ENCODE peak calls at places on chromosome 2, in nine cellular contexts. B is CD8-positive, alpha-beta memory T cell; V is ovary; G is H7; S is right cardiac atrium; C is mammary epithelial cell; M is right atrium auricular region; T is fibroblast of lung; P is OCI-LY7. R is an unnamed sample.

GRCh38 chr2:174522553-174522952 is 35.7 kb upstream of the GPR155 start:
- DNase-seq in B (no peak), M (no peak), T (peak), P (peak), S (no peak), G (no peak), V (no peak), C (no peak), R (no peak)

GRCh38 chr2:27095745-27096651 is 9.4 kb downstream of the KHK start:
- DNase-seq in B (no peak), G (peak), P (peak), C (peak), V (peak), T (peak), M (peak), S (peak), R (peak)

GRCh38 chr2:186575302-186575701 is 14.6 kb upstream of the ITGAV start:
- DNase-seq in P (no peak), S (peak), B (no peak), T (peak), V (no peak), G (no peak), C (peak), M (no peak), R (no peak)

GRCh38 chr2:239329972-239330572 is 70.7 kb downstream of the HDAC4 start:
- DNase-seq in M (peak), P (no peak), T (no peak), S (peak), C (no peak), B (no peak), V (peak), G (peak), R (no peak)

GRCh38 chr2:46445561-46445960 is 33.8 kb upstream of the TMEM247 start:
- DNase-seq in B (no peak), M (no peak), G (no peak), T (no peak), V (no peak), P (no peak), C (no peak), S (no peak), R (no peak)

GRCh38 chr2:177682768-177683472 is 290.3 kb downstream of the AGPS start:
- DNase-seq in T (no peak), G (no peak), C (no peak), V (no peak), S (no peak), B (no peak), M (no peak), P (no peak), R (no peak)

GRCh38 chr2:907706-908105 is 42.9 kb upstream of the SNTG2 start:
- DNase-seq in T (no peak), P (no peak), V (no peak), G (peak), S (no peak), M (no peak), B (no peak), C (no peak), R (no peak)

GRCh38 chr2:39127973-39128372 is 7.1 kb upstream of the SOS1 start:
- DNase-seq in V (no peak), B (peak), M (no peak), G (no peak), S (no peak), P (peak), C (peak), T (peak), R (no peak)

GRCh38 chr2:11553661-11554429 is 20.0 kb downstream of the GREB1 start:
- DNase-seq in B (no peak), S (no peak), P (no peak), V (peak), G (no peak), C (peak), M (peak), T (peak), R (no peak)

GRCh38 chr2:212465456-212465855 is 73.1 kb downstream of the ERBB4 start:
- DNase-seq in P (no peak), V (no peak), C (no peak), S (no peak), M (no peak), B (no peak), G (no peak), T (no peak), R (no peak)

GRCh38 chr2:37379881-37380296 is 35.5 kb downstream of the QPCT start:
- DNase-seq in V (peak), T (peak), B (no peak), P (peak), C (no peak), G (no peak), M (no peak), S (no peak), R (no peak)

GRCh38 chr2:85131116-85131515 is 2.1 kb upstream of the TCF7L1 start:
- DNase-seq in T (peak), P (peak), C (no peak), V (peak), M (no peak), S (peak), G (peak), B (no peak), R (peak)

GRCh38 chr2:1930956-1931914 is 186.9 kb upstream of the PXDN start:
- DNase-seq in B (no peak), G (no peak), M (peak), T (no peak), P (no peak), V (no peak), C (no peak), S (no peak), R (no peak)

GRCh38 chr2:217958889-217959235 is 43.9 kb downstream of the TNS1 start:
- DNase-seq in B (no peak), T (no peak), C (no peak), S (no peak), M (no peak), G (no peak), V (no peak), P (no peak), R (no peak)

GRCh38 chr2:164839914-164840457 is 1.6 kb downstream of the COBLL1 start:
- DNase-seq in T (peak), B (no peak), M (no peak), C (peak), P (no peak), G (no peak), V (no peak), S (no peak), R (no peak)

GRCh38 chr2:115161531-115162453 is 719.4 kb downstream of the DPP10 start:
- DNase-seq in B (no peak), T (no peak), S (no peak), P (no peak), G (peak), C (no peak), V (no peak), M (no peak), R (no peak)
- H3K4me3 ChIP-seq in B (no peak), T (no peak), S (peak), P (no peak), G (peak), C (no peak), V (peak), M (no peak), R (peak)

GRCh38 chr2:54880428-54880827 is 157.0 kb downstream of the EML6 start:
- DNase-seq in B (no peak), T (no peak), G (no peak), C (no peak), S (no peak), P (no peak), M (no peak), V (no peak), R (no peak)
- H3K4me3 ChIP-seq in B (no peak), T (no peak), G (no peak), C (no peak), S (no peak), P (no peak), M (no peak), V (no peak), R (no peak)

DNA sequence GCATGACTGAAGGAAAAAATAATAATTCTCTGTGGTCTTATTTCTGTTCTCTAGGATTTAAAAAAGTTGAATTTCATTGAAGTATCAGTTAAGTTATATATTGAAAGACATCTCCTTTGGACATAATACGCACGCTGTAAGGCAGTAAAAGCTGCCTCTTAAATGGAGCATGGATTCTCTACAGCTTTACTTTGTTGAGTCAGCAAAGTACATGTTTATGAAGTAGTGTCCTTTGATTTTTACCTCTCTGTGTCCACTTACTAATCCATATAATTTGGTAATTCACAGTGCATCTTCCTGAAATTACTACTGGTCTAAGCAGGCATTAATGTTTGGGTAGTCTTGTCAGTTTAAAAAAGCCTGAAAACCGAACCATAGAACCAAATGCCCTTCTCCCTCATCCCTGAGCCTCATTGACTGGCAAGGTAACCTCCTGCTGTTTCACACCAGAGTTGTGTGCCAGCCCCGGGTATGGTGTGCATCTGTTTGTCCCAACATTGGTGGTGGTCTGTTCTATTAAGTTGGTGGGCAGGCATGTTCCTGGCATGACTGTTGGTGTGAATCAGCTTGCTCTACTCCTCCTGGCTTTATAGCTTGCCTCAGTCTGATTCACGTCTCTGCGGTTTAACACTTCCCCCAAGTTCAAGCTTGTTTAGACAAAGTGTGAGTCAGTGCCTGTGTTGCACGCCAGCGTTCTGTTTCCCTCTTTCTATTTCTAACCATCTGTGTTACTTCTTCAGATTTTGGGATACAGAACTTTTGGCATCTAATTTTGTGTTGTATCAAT is 71.0 kb upstream of the ITM2C start:
- DNase-seq in C (peak), P (no peak), V (peak), T (peak), S (peak), B (peak), M (peak), G (no peak), R (no peak)
- H3K4me3 ChIP-seq in C (peak), P (no peak), V (no peak), T (no peak), S (no peak), B (peak), M (no peak), G (no peak), R (no peak)

GRCh38 chr2:136135924-136136906 is 18.3 kb upstream of the CXCR4 start:
- DNase-seq in P (peak), B (peak), G (no peak), T (peak), C (no peak), V (no peak), S (no peak), M (no peak), R (peak)
- H3K4me3 ChIP-seq in P (peak), B (peak), G (no peak), T (no peak), C (no peak), V (no peak), S (no peak), M (no peak), R (peak)

GRCh38 chr2:237567276-237568029 is 1.1 kb downstream of the PRLH start:
- DNase-seq in G (peak), P (no peak), B (no peak), V (peak), M (no peak), C (no peak), S (no peak), T (no peak), R (no peak)

GRCh38 chr2:237563816-237564215 is 2.6 kb upstream of the PRLH start:
- DNase-seq in P (no peak), S (no peak), B (no peak), V (peak), T (peak), M (no peak), G (peak), C (peak), R (no peak)

GRCh38 chr2:237566401-237567235 is at the start of gene PRLH:
- DNase-seq in P (no peak), S (no peak), T (no peak), V (peak), C (no peak), G (peak), M (no peak), B (no peak), R (no peak)

GRCh38 chr2:237565974-237566373 is 400 bp upstream of the PRLH start:
- DNase-seq in S (no peak), G (no peak), B (no peak), T (no peak), V (no peak), M (no peak), C (no peak), P (no peak), R (no peak)

DNA sequence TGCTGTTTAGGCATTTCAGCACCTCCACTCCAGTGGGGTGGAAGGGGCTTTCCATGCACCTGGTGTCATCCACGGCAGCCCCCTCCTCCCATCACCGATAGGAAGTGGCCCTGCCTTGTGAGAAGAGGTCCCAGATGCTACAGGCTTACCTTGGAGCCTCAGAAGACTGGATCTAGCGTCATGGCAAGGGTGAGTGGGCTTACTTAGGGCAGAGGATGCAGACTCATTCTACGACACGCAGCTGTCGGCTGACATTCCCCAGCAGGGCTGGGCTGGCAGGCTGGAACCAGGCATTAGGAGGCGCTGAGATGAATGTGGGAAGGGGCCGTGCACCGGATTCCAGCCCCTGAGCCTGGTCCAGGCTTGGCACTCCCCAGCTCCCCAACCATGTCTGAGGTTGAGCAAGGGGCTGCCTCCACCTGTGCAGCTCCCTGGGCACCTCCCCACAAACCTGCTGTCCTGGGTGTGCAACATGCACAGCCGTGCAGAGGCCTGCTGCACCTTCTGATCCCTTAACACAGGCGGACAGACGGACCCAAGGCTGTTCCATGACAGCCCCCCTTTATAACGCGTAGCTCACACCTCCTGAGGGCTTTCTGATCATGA is 1.7 kb upstream of the PRLH start:
- DNase-seq in T (no peak), S (no peak), B (no peak), M (no peak), V (peak), P (no peak), C (no peak), G (peak), R (no peak)
- H3K4me3 ChIP-seq in T (no peak), S (no peak), B (no peak), M (no peak), V (no peak), P (no peak), C (no peak), G (no peak), R (no peak)

GRCh38 chr2:153875801-153876466 is 4.2 kb downstream of the GALNT13 start:
- DNase-seq in M (no peak), G (no peak), V (no peak), C (no peak), S (no peak), T (no peak), B (no peak), P (no peak), R (no peak)

GRCh38 chr2:153872311-153873061 is 764 bp downstream of the GALNT13 start:
- DNase-seq in T (no peak), V (peak), S (no peak), C (no peak), P (no peak), G (peak), M (no peak), B (no peak), R (no peak)

GRCh38 chr2:153873062-153874048 is 1.6 kb downstream of the GALNT13 start:
- DNase-seq in C (no peak), S (no peak), V (no peak), B (no peak), G (peak), M (no peak), P (no peak), T (peak), R (no peak)

GRCh38 chr2:153870308-153870707 is 1.4 kb upstream of the GALNT13 start:
- DNase-seq in B (no peak), P (no peak), M (no peak), V (no peak), S (no peak), G (peak), C (no peak), T (no peak), R (no peak)

DNA sequence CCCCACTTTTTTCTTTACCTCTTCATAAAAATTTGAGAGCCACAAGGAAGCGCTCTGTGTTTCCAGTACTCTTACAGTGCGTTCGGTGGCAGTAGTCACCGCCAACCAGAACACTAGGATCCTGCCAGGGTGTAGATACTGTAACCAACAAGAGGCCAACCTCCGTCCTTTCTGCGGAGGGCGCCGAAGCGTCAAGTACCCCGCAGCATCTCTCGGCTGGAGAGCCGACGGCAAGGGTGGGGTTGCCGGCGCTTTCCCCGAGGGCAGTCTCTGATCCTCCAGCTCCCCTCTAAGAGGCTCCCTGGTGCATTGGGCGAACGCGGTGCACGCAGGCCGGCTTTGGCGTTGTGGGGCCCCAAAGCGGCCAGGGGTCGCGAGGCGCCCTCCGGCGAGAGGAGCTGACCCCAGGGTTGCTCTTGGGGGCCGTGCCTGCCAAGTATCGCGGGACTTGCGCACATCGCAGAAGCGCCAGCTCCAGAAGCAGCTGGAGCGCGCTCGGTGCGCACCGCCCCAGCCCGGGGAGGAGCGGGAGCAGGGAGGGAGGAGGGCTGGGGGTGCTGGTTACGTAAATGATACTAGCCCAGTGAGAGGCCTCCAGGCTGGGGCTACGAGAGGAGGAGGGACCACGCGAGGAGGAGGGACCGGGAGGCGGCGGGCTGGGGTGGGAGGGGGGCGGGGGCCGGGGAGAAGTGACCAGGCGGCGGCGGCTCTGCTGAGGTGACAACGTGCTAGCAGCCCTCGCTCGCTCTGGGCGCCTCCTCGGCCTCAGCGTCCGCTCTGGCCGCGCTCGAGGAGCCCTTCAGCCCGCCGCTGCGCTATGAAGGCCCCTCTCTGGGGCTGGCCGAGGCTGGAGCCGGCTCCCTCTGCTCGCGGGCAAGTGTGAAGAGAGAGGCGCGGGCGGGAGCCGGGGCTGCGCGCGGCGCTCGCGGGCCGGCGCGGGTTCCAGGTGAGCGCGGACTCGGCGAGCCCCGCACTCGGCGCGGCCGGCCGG is at the start of gene GALNT13:
- DNase-seq in C (peak), T (peak), M (no peak), G (peak), S (peak), B (no peak), V (peak), P (no peak), R (no peak)
- H3K4me3 ChIP-seq in C (no peak), T (no peak), M (no peak), G (peak), S (peak), B (no peak), V (no peak), P (no peak), R (no peak)

DNA sequence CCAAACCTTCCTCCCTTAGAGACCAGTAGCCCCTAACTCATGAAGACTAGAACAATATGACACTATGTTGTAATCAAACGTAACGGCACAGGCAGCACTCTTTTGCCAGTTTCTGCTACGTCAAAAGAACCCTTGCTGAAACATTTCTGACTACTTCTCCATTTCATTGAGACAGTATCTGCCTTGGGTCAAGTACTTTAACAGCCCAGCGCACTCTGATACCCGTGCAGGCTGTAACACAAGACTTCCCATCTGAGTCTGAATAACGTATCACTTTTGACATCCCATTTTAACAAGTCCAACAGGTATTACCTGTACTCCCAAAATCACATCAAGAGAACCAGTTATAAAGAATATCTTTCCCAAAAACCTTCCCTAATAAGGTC is 38.4 kb downstream of the TBC1D8 start:
- DNase-seq in C (no peak), T (no peak), G (no peak), S (no peak), M (no peak), V (no peak), B (no peak), P (no peak), R (no peak)
- H3K4me3 ChIP-seq in C (no peak), T (no peak), G (no peak), S (no peak), M (no peak), V (no peak), B (no peak), P (no peak), R (peak)